ENCODE peak calls at places on chromosomes 7 and 10, in four cellular contexts. T, U, P and B are unnamed samples.

GRCh38 chr7:140200102-140200989 is 23.6 kb upstream of the KDM7A start:
- DNase-seq in T (no peak), U (no peak), P (no peak), B (no peak)

GRCh38 chr7:23471090-23471859 is 984 bp upstream of the IGF2BP3 start:
- DNase-seq in T (no peak), U (no peak), P (no peak), B (no peak)

GRCh38 chr7:11203688-11204087 is 230.0 kb downstream of the PHF14 start:
- DNase-seq in T (no peak), U (no peak), P (no peak), B (no peak)

GRCh38 chr7:142168746-142169145 is 57.2 kb downstream of the MGAM2 start:
- DNase-seq in T (no peak), U (no peak), P (no peak), B (no peak)

GRCh38 chr10:130341325-130341724 is 205.1 kb downstream of the GLRX3 start:
- DNase-seq in T (no peak), U (no peak), P (no peak), B (no peak)

GRCh38 chr10:7192041-7192440 is 218.8 kb downstream of the SFMBT2 start:
- DNase-seq in T (no peak), U (no peak), P (no peak), B (no peak)

GRCh38 chr7:90518630-90519029 is 49.2 kb downstream of the PTTG1IP2 start:
- DNase-seq in T (no peak), U (no peak), P (no peak), B (no peak)

GRCh38 chr7:5139998-5140397 is 50.0 kb upstream of the WIPI2 start:
- DNase-seq in T (no peak), U (no peak), P (no peak), B (no peak)

GRCh38 chr7:29167721-29168120 is 21.4 kb upstream of the CPVL start:
- DNase-seq in T (no peak), U (no peak), P (no peak), B (no peak)

GRCh38 chr10:43075612-43076003 is 1.3 kb upstream of the RET start:
- DNase-seq in T (no peak), U (no peak), P (no peak), B (no peak)

GRCh38 chr10:7320072-7320471 is 90.8 kb downstream of the SFMBT2 start:
- DNase-seq in T (no peak), U (no peak), P (no peak), B (no peak)

GRCh38 chr10:5614081-5614721 is 52.2 kb downstream of the ASB13 start:
- DNase-seq in T (no peak), U (no peak), P (no peak), B (no peak)

GRCh38 chr7:230274-230673 is 37.9 kb downstream of the FAM20C start:
- DNase-seq in T (no peak), U (no peak), P (no peak), B (no peak)

GRCh38 chr10:112000466-112000865 is 183.1 kb downstream of the GPAM start:
- DNase-seq in T (no peak), U (no peak), P (no peak), B (no peak)

GRCh38 chr10:14429043-14429713 is 98.5 kb upstream of the FRMD4A start:
- DNase-seq in T (no peak), U (no peak), P (no peak), B (no peak)

GRCh38 chr10:98213740-98214139 is 54.3 kb downstream of the LOXL4 start:
- DNase-seq in T (no peak), U (no peak), P (no peak), B (no peak)

GRCh38 chr7:28088032-28088431 is 92.6 kb downstream of the JAZF1 start:
- DNase-seq in T (no peak), U (no peak), P (no peak), B (no peak)